ENCODE peak calls at places on chromosomes 7 and 10, in six cellular contexts. M is posterior cingulate gyrus; K is myocyte; V is activated T-cell treated with anti-CD3 and anti-CD28 coated beads, Interleukin-2, amount 50 U/mL, for 24 hours; A is caudate nucleus; B is amniotic stem cell. E is an unnamed sample.

GRCh38 chr7:27615420-27616185 is 47.1 kb downstream of the HIBADH start:
- DNase-seq in M (no peak), K (no peak), V (no peak), A (no peak), B (no peak), E (no peak)

GRCh38 chr10:11527700-11528255 is 83.7 kb downstream of the USP6NL start:
- DNase-seq in M (no peak), K (no peak), V (no peak), A (no peak), B (no peak), E (no peak)

GRCh38 chr7:131501930-131502685 is 54.3 kb downstream of the PODXL start:
- DNase-seq in M (no peak), K (no peak), V (no peak), A (no peak), B (no peak), E (no peak)

GRCh38 chr10:79445708-79446450 is 455 bp upstream of the ZCCHC24 start:
- DNase-seq in M (peak; percentile 96), K (peak; percentile 99), V (peak; percentile 96), A (peak; percentile 99), B (peak; percentile 94), E (peak; percentile 90)

GRCh38 chr10:113681533-113682470 is 2.1 kb downstream of the CASP7 start:
- DNase-seq in M (no peak), K (no peak), V (peak; percentile 39), A (no peak), B (no peak), E (no peak)

GRCh38 chr7:53101026-53101425 is 65.6 kb downstream of the POM121L12 start:
- DNase-seq in M (no peak), K (no peak), V (no peak), A (no peak), B (no peak), E (no peak)

GRCh38 chr10:113326160-113327111 is 226.4 kb upstream of the HABP2 start:
- DNase-seq in M (no peak), K (peak; percentile 33), V (peak; percentile 34), A (no peak), B (peak; percentile 81), E (no peak)

GRCh38 chr7:74657692-74658170 is at the start of gene GTF2I:
- DNase-seq in M (no peak), K (no peak), V (no peak), A (no peak), B (no peak), E (peak; percentile 42)

GRCh38 chr10:102648889-102649752 is 4.8 kb downstream of the TRIM8 start:
- DNase-seq in M (peak; percentile 66), K (peak; percentile 59), V (peak; percentile 57), A (peak; percentile 69), B (no peak), E (no peak)

GRCh38 chr10:60649485-60650271 is 128.6 kb upstream of the CDK1 start:
- DNase-seq in M (no peak), K (no peak), V (no peak), A (no peak), B (no peak), E (no peak)

GRCh38 chr10:13969118-13969791 is 361.5 kb downstream of the FRMD4A start:
- DNase-seq in M (no peak), K (peak; percentile 93), V (no peak), A (no peak), B (no peak), E (no peak)

GRCh38 chr7:89334785-89335184 is 539.2 kb upstream of the TEX47 start:
- DNase-seq in M (no peak), K (no peak), V (no peak), A (no peak), B (no peak), E (no peak)

GRCh38 chr10:102631525-102632393 is 12.5 kb upstream of the TRIM8 start:
- DNase-seq in M (no peak), K (no peak), V (no peak), A (no peak), B (no peak), E (no peak)

GRCh38 chr10:1295756-1296480 is 239.7 kb downstream of the WDR37 start:
- DNase-seq in M (no peak), K (no peak), V (no peak), A (no peak), B (no peak), E (no peak)

GRCh38 chr7:68748934-68749695 is 849.2 kb upstream of the AUTS2 start:
- DNase-seq in M (no peak), K (no peak), V (no peak), A (no peak), B (no peak), E (no peak)

GRCh38 chr10:28839600-28840007 is 162.3 kb downstream of the BAMBI start:
- DNase-seq in M (no peak), K (peak; percentile 54), V (no peak), A (no peak), B (peak; percentile 19), E (no peak)

GRCh38 chr7:49346200-49346899 is 422.0 kb downstream of the CDC14C start:
- DNase-seq in M (peak; percentile 11), K (no peak), V (no peak), A (no peak), B (no peak), E (no peak)

GRCh38 chr10:113872139-113873030 is 17.9 kb downstream of the NHLRC2 start:
- DNase-seq in M (no peak), K (no peak), V (no peak), A (no peak), B (no peak), E (no peak)

GRCh38 chr7:114317450-114318098 is 97.0 kb upstream of the FOXP2 start:
- DNase-seq in M (no peak), K (no peak), V (no peak), A (no peak), B (no peak), E (no peak)

GRCh38 chr7:111788426-111788825 is 226.1 kb upstream of the IMMP2L start:
- DNase-seq in M (no peak), K (no peak), V (no peak), A (no peak), B (no peak), E (no peak)

GRCh38 chr7:155984609-155985405 is 172.5 kb upstream of the SHH start:
- DNase-seq in M (no peak), K (no peak), V (no peak), A (no peak), B (no peak), E (no peak)